ENCODE peak calls at places on chromosomes 11 and 22, in eight cellular contexts. M, E, G, Q, Z, O, N and U are unnamed samples.

GRCh38 chr11:122319842-122320555 is 204.0 kb upstream of the BLID start:
- DNase-seq in M (peak; percentile 38), E (no peak), G (no peak), Q (no peak), Z (no peak), O (no peak), N (no peak), U (no peak)

GRCh38 chr11:28842716-28843115 is 734.5 kb downstream of the METTL15 start:
- DNase-seq in M (no peak), E (no peak), G (no peak), Q (no peak), Z (no peak), O (no peak), N (no peak), U (no peak)

GRCh38 chr11:122995526-122995925 is 13.9 kb upstream of the BSX start:
- DNase-seq in M (no peak), E (no peak), G (no peak), Q (no peak), Z (no peak), O (no peak), N (no peak), U (no peak)

GRCh38 chr11:13760115-13760514 is 91.6 kb downstream of the FAR1 start:
- DNase-seq in M (no peak), E (no peak), G (no peak), Q (no peak), Z (no peak), O (no peak), N (no peak), U (no peak)

GRCh38 chr11:24861440-24861839 is 364.6 kb downstream of the LUZP2 start:
- DNase-seq in M (no peak), E (no peak), G (no peak), Q (no peak), Z (no peak), O (no peak), N (no peak), U (no peak)

GRCh38 chr22:40721266-40721665 is 42.0 kb downstream of the MCHR1 start:
- DNase-seq in M (peak; percentile 42), E (peak; percentile 40), G (peak; percentile 39), Q (no peak), Z (no peak), O (no peak), N (no peak), U (no peak)

GRCh38 chr11:105780781-105781525 is 171.1 kb downstream of the GRIA4 start:
- DNase-seq in M (no peak), E (no peak), G (no peak), Q (no peak), Z (no peak), O (no peak), N (no peak), U (no peak)

GRCh38 chr11:36363361-36364272 is 67.5 kb downstream of the PRR5L start:
- DNase-seq in M (no peak), E (no peak), G (no peak), Q (no peak), Z (peak; percentile 58), O (no peak), N (no peak), U (no peak)

GRCh38 chr22:50260801-50261614 is 475 bp downstream of the MAPK12 start:
- DNase-seq in M (peak; percentile 76), E (no peak), G (no peak), Q (no peak), Z (no peak), O (no peak), N (no peak), U (no peak)

GRCh38 chr11:124753207-124753606 is 1.2 kb upstream of the VSIG2 start:
- DNase-seq in M (no peak), E (no peak), G (no peak), Q (no peak), Z (no peak), O (no peak), N (no peak), U (no peak)

GRCh38 chr22:24758164-24758799 is 16.2 kb downstream of the PIWIL3 start:
- DNase-seq in M (peak; percentile 61), E (peak; percentile 34), G (peak; percentile 58), Q (peak; percentile 53), Z (peak; percentile 84), O (peak; percentile 27), N (peak; percentile 38), U (peak; percentile 60)

GRCh38 chr22:36233796-36234195 is 5.5 kb downstream of the APOL2 start:
- DNase-seq in M (no peak), E (no peak), G (no peak), Q (no peak), Z (no peak), O (no peak), N (no peak), U (no peak)

GRCh38 chr22:23875801-23876200 is 18.1 kb downstream of the SLC2A11 start:
- DNase-seq in M (no peak), E (no peak), G (no peak), Q (no peak), Z (no peak), O (no peak), N (no peak), U (no peak)

GRCh38 chr11:3977078-3977477 is 117.5 kb upstream of the RRM1 start:
- DNase-seq in M (no peak), E (no peak), G (no peak), Q (no peak), Z (no peak), O (no peak), N (no peak), U (no peak)

GRCh38 chr11:3982431-3982830 is 112.2 kb upstream of the RRM1 start:
- DNase-seq in M (no peak), E (no peak), G (no peak), Q (no peak), Z (no peak), O (no peak), N (no peak), U (no peak)

GRCh38 chr11:3984896-3985295 is 109.7 kb upstream of the RRM1 start:
- DNase-seq in M (peak; percentile 28), E (no peak), G (no peak), Q (no peak), Z (peak; percentile 50), O (no peak), N (peak; percentile 35), U (no peak)

GRCh38 chr11:3983101-3983500 is 111.5 kb upstream of the RRM1 start:
- DNase-seq in M (no peak), E (no peak), G (no peak), Q (no peak), Z (no peak), O (no peak), N (no peak), U (no peak)

GRCh38 chr11:3981084-3981633 is 113.4 kb upstream of the RRM1 start:
- DNase-seq in M (no peak), E (no peak), G (no peak), Q (no peak), Z (no peak), O (no peak), N (no peak), U (no peak)
- H3K4me3 ChIP-seq in M (no peak overlapping the region), E (no peak overlapping the region), G (no peak overlapping the region), Q (no peak overlapping the region), Z (no peak overlapping the region), O (no peak overlapping the region), N (no peak overlapping the region), U (no peak overlapping the region)

GRCh38 chr22:31248138-31248745 is 36.1 kb downstream of the LIMK2 start:
- DNase-seq in M (peak; percentile 85), E (no peak), G (peak; percentile 82), Q (peak; percentile 52), Z (peak; percentile 78), O (peak; percentile 77), N (peak; percentile 76), U (no peak)
- TF ChIP-seq POLR2A in M (no peak), E (no peak), G (peak; percentile 58), Q (no peak), Z (no peak), O (no peak), N (peak; percentile 34), U (no peak)

GRCh38 chr11:787084-787675 is 2.7 kb downstream of the CEND1 start:
- DNase-seq in M (no peak), E (no peak), G (no peak), Q (no peak), Z (no peak), O (no peak), N (no peak), U (no peak)

GRCh38 chr11:782264-783174 is 5.2 kb upstream of the GATD1 start:
- DNase-seq in M (no peak), E (no peak), G (no peak), Q (no peak), Z (no peak), O (no peak), N (no peak), U (peak; percentile 47)

GRCh38 chr11:779955-780532 is 2.8 kb upstream of the GATD1 start:
- DNase-seq in M (no peak), E (no peak), G (no peak), Q (no peak), Z (no peak), O (no peak), N (no peak), U (peak; percentile 51)

GRCh38 chr11:786235-787083 is 3.4 kb downstream of the CEND1 start:
- DNase-seq in M (peak; percentile 70), E (no peak), G (no peak), Q (no peak), Z (no peak), O (no peak), N (no peak), U (no peak)

GRCh38 chr11:783581-784015 is 6.3 kb downstream of the CEND1 start:
- DNase-seq in M (no peak), E (no peak), G (peak; percentile 90), Q (peak; percentile 82), Z (peak; percentile 87), O (no peak), N (peak; percentile 64), U (no peak)
- TF ChIP-seq CTCF in M (no peak), E (no peak), G (peak; percentile 54), Q (peak; percentile 68), Z (peak; percentile 84), O (no peak), N (peak; percentile 42), U (peak; percentile 53)

GRCh38 chr11:44309483-44310197 is at the start of gene ALX4:
- DNase-seq in M (peak; percentile 71), E (no peak), G (peak; percentile 16), Q (no peak), Z (no peak), O (no peak), N (no peak), U (no peak)

GRCh38 chr11:44306469-44307244 is 3.3 kb downstream of the ALX4 start:
- DNase-seq in M (no peak), E (no peak), G (no peak), Q (no peak), Z (no peak), O (no peak), N (no peak), U (no peak)

GRCh38 chr11:44308923-44309482 is 936 bp downstream of the ALX4 start:
- DNase-seq in M (no peak), E (no peak), G (no peak), Q (no peak), Z (no peak), O (no peak), N (no peak), U (no peak)

GRCh38 chr11:44307340-44308099 is 2.4 kb downstream of the ALX4 start:
- DNase-seq in M (no peak), E (no peak), G (no peak), Q (no peak), Z (no peak), O (no peak), N (no peak), U (no peak)

GRCh38 chr11:44308256-44308922 is 1.6 kb downstream of the ALX4 start:
- DNase-seq in M (no peak), E (no peak), G (no peak), Q (no peak), Z (no peak), O (no peak), N (no peak), U (no peak)
- H3K4me3 ChIP-seq in M (no peak overlapping the region), E (no peak overlapping the region), G (no peak overlapping the region), Q (no peak overlapping the region), Z (no peak overlapping the region), O (no peak overlapping the region), N (no peak overlapping the region), U (no peak overlapping the region)

GRCh38 chr22:45834241-45834640 is 142.7 kb downstream of the WNT7B start:
- DNase-seq in M (no peak), E (no peak), G (no peak), Q (no peak), Z (no peak), O (no peak), N (no peak), U (no peak)
- TF ChIP-seq POLR2A in M (no peak), E (no peak), G (no peak), Q (no peak), Z (no peak), O (no peak), N (no peak), U (no peak)